ENCODE peak calls at places on chromosome X, in ten cellular contexts. E is CD8-positive, alpha-beta memory T cell; S is PC-3; X is endothelial cell of umbilical vein; R is tibial nerve; G is small intestine; Y is Karpas-422; Z is cardiac muscle cell; K is testis; Q is HCT116. A is an unnamed sample.

GRCh38 chrX:65900850-65901844 is 138.7 kb downstream of the VSIG4 start:
- DNase-seq in K (no peak), Z (no peak), G (no peak), X (no peak), E (no peak), R (no peak), Q (no peak), Y (no peak), S (no peak), A (no peak)

GRCh38 chrX:95878874-95879273 is 805.8 kb upstream of the DIAPH2 start:
- DNase-seq in E (no peak), S (no peak), K (no peak), Y (no peak), X (no peak), G (no peak), R (no peak), Q (no peak), Z (no peak), A (no peak)

GRCh38 chrX:52425710-52426245 is 57.0 kb downstream of the XAGE2 start:
- DNase-seq in G (no peak), S (no peak), K (no peak), Z (peak; percentile 69), E (no peak), Q (no peak), X (no peak), R (no peak), Y (no peak), A (no peak)

GRCh38 chrX:103309860-103310591 is 764 bp downstream of the BEX2 start:
- DNase-seq in K (no peak), Y (no peak), Z (no peak), G (no peak), S (no peak), X (no peak), E (no peak), Q (no peak), R (no peak), A (no peak)

GRCh38 chrX:42195506-42195905 is 272.2 kb upstream of the CASK start:
- DNase-seq in Q (no peak), K (no peak), Y (no peak), Z (no peak), E (no peak), R (no peak), G (no peak), X (no peak), S (peak; percentile 2), A (no peak)

GRCh38 chrX:68829594-68830485 is 1.0 kb downstream of the EFNB1 start:
- DNase-seq in S (no peak), Y (no peak), Z (peak; percentile 45), X (peak; percentile 36), K (no peak), E (no peak), R (no peak), G (peak; percentile 33), Q (no peak), A (no peak)

GRCh38 chrX:24607616-24608015 is 39.5 kb downstream of the PCYT1B start:
- DNase-seq in G (no peak), Y (no peak), R (no peak), X (no peak), Q (no peak), K (no peak), Z (peak; percentile 61), S (no peak), E (no peak), A (no peak)

GRCh38 chrX:124289443-124289842 is 43.0 kb upstream of the TEX13D start:
- DNase-seq in G (no peak), S (no peak), R (no peak), Q (no peak), K (no peak), Y (no peak), X (no peak), E (no peak), Z (no peak), A (no peak)

GRCh38 chrX:149648932-149649331 is 17.3 kb upstream of the TMEM185A start:
- DNase-seq in R (no peak), Q (no peak), Z (no peak), S (no peak), X (no peak), K (no peak), E (no peak), G (no peak), Y (peak; percentile 65), A (no peak)

GRCh38 chrX:123203772-123204171 is 19.7 kb downstream of the GRIA3 start:
- DNase-seq in R (no peak), S (no peak), X (no peak), G (no peak), K (no peak), Y (no peak), Q (no peak), Z (no peak), E (no peak), A (no peak)

GRCh38 chrX:49171752-49172279 is at the start of gene PLP2:
- DNase-seq in K (peak; percentile 34), X (peak; percentile 31), R (no peak), Z (peak; percentile 35), E (peak; percentile 62), Y (peak; percentile 71), G (peak; percentile 56), S (peak; percentile 75), Q (no peak), A (peak; percentile 50)

GRCh38 chrX:74550295-74550802 is 64.1 kb downstream of the RLIM start:
- DNase-seq in S (peak; percentile 79), K (peak; percentile 88), Q (peak; percentile 51), X (peak; percentile 77), G (peak; percentile 68), Y (peak; percentile 93), R (peak; percentile 45), Z (peak; percentile 84), E (peak; percentile 82), A (peak; percentile 84)

GRCh38 chrX:88940904-88941303 is 193.9 kb downstream of the CPXCR1 start:
- DNase-seq in Z (no peak), E (no peak), G (no peak), S (no peak), K (no peak), Q (no peak), X (no peak), R (no peak), Y (no peak), A (no peak)

GRCh38 chrX:128518508-128518907 is 466.3 kb upstream of the ACTRT1 start:
- DNase-seq in G (no peak), Y (peak; percentile 70), K (no peak), X (peak; percentile 33), Z (no peak), Q (no peak), S (peak; percentile 41), R (no peak), E (no peak), A (no peak)

GRCh38 chrX:17374619-17375360 is at the start of gene NHS:
- DNase-seq in X (peak; percentile 15), S (peak; percentile 83), K (peak; percentile 80), G (peak; percentile 33), R (peak; percentile 51), E (no peak), Q (peak; percentile 61), Z (peak; percentile 83), Y (no peak), A (peak; percentile 63)

GRCh38 chrX:20143539-20143938 is 1.9 kb upstream of the EIF1AX start:
- DNase-seq in S (no peak), K (no peak), G (no peak), X (no peak), Z (no peak), R (no peak), E (no peak), Q (no peak), Y (no peak), A (no peak)

GRCh38 chrX:96382018-96382417 is 302.6 kb upstream of the DIAPH2 start:
- DNase-seq in K (no peak), X (no peak), G (no peak), Z (no peak), Q (no peak), S (no peak), E (no peak), R (no peak), Y (no peak), A (no peak)

GRCh38 chrX:79367907-79368306 is 773 bp upstream of the ITM2A start:
- DNase-seq in Y (no peak), R (no peak), E (no peak), X (no peak), S (no peak), G (no peak), K (no peak), Z (no peak), Q (no peak), A (no peak)

GRCh38 chrX:69014200-69014599 is 151.1 kb downstream of the PJA1 start:
- DNase-seq in R (no peak), S (no peak), Y (no peak), G (no peak), K (no peak), E (no peak), X (no peak), Q (no peak), Z (peak; percentile 90), A (no peak)

GRCh38 chrX:37380256-37380655 is 31.1 kb downstream of the PRRG1 start:
- DNase-seq in Z (no peak), R (no peak), Q (no peak), E (no peak), Y (no peak), X (no peak), K (no peak), G (no peak), S (peak; percentile 30), A (no peak)
- H3K4me1 ChIP-seq in Z (peaks cover 7% of the 10 kb centered on the region), R (no peaks in the 10 kb centered on the region), Q (peaks cover 22% of the 10 kb centered on the region), E (no peaks in the 10 kb centered on the region), Y (no peaks in the 10 kb centered on the region), X (peaks cover 37% of the 10 kb centered on the region), K (no peaks in the 10 kb centered on the region), G (no peaks in the 10 kb centered on the region), S (peaks cover 25% of the 10 kb centered on the region), A (no peaks in the 10 kb centered on the region)

DNA sequence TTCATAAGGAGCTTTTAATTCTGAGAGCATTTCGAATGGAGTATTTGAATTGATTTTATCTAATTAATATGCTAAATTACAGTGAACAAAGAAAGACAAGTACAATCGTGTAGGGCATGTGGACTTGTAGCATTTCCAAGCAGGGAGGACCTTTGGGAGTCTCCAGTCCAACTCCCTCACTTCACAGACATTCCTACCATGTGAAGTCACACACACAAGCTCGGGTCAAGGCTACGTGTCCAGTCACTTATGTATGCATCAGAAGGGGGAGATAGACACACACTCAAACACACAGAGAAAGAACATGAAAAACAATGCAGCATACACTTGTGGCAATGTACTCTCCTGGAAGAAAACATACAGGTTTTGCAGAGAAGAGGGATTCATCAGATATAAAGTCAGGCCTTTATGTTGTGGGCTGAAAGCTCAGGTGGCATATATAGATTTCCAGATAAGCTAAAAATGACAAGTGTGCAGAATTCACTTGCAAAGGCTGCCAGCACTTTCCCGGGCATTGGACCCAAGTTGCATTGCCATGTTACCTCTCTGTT is 136.1 kb upstream of the MID1 start:
- DNase-seq in E (no peak), Q (peak; percentile 18), Y (no peak), S (peak; percentile 73), Z (peak; percentile 83), G (no peak), K (peak; percentile 28), X (peak; percentile 61), R (no peak), A (no peak)
- H3K4me1 ChIP-seq in E (no peaks in the 10 kb centered on the region), Q (peaks cover 24% of the 10 kb centered on the region), Y (no peaks in the 10 kb centered on the region), S (peaks cover 12% of the 10 kb centered on the region), Z (peaks cover 14% of the 10 kb centered on the region), G (no peaks in the 10 kb centered on the region), K (peaks cover 4% of the 10 kb centered on the region), X (peaks cover 9% of the 10 kb centered on the region), R (no peaks in the 10 kb centered on the region), A (no peaks in the 10 kb centered on the region)

GRCh38 chrX:39828971-39829370 is 268.8 kb downstream of the BCOR start:
- DNase-seq in Q (no peak), E (no peak), Y (no peak), X (no peak), S (no peak), Z (no peak), K (no peak), G (no peak), R (no peak), A (no peak)
- H3K4me1 ChIP-seq in Q (no peaks in the 10 kb centered on the region), E (no peaks in the 10 kb centered on the region), Y (peaks cover 6% of the 10 kb centered on the region), X (no peaks in the 10 kb centered on the region), S (no peaks in the 10 kb centered on the region), Z (no peaks in the 10 kb centered on the region), K (no peaks in the 10 kb centered on the region), G (no peaks in the 10 kb centered on the region), R (no peaks in the 10 kb centered on the region), A (no peaks in the 10 kb centered on the region)

GRCh38 chrX:70476934-70477733 is 32.5 kb downstream of the DLG3 start:
- DNase-seq in Y (no peak), S (peak; percentile 79), X (peak; percentile 55), K (no peak), Z (peak; percentile 68), Q (peak; percentile 78), E (no peak), G (peak; percentile 85), R (no peak), A (no peak)
- H3K4me1 ChIP-seq in Y (peaks cover 6% of the 10 kb centered on the region), S (peaks cover 60% of the 10 kb centered on the region), X (peaks cover 40% of the 10 kb centered on the region), K (no peaks in the 10 kb centered on the region), Z (peaks cover 47% of the 10 kb centered on the region), Q (peaks cover 81% of the 10 kb centered on the region), E (no peaks in the 10 kb centered on the region), G (no peaks in the 10 kb centered on the region), R (no peaks in the 10 kb centered on the region), A (peaks cover 22% of the 10 kb centered on the region)